ENCODE peak calls at places on chromosome 17, in seven cellular contexts. P is H9, B is IMR-90, F is mesendoderm, J is neuronal stem cell, L is H1, O is trophoblast cell. Y is an unnamed sample.

GRCh38 chr17:17729620-17730249 is 48.5 kb downstream of the RAI1 start:
- DNase-seq in P (peak; percentile 81), B (no peak), F (peak; percentile 72), J (no peak), L (no peak), O (peak; percentile 44), Y (peak; percentile 23)

GRCh38 chr17:42329025-42329976 is 41.0 kb downstream of the STAT5A start:
- DNase-seq in P (peak; percentile 95), B (peak; percentile 83), F (peak; percentile 43), J (peak; percentile 80), L (peak; percentile 89), O (peak; percentile 54), Y (peak; percentile 57)

GRCh38 chr17:33756021-33756420 is 462.9 kb upstream of the ASIC2 start:
- DNase-seq in P (no peak), B (no peak), F (no peak), J (no peak), L (no peak), O (no peak), Y (no peak)

GRCh38 chr17:63150994-63151464 is 185.0 kb downstream of the TANC2 start:
- DNase-seq in P (no peak), B (peak; percentile 80), F (peak; percentile 18), J (peak; percentile 38), L (no peak), O (no peak), Y (peak; percentile 38)

GRCh38 chr17:64975318-64976087 is 56.2 kb upstream of the LRRC37A3 start:
- DNase-seq in P (peak; percentile 95), B (peak; percentile 87), F (peak; percentile 92), J (peak; percentile 87), L (peak; percentile 68), O (peak; percentile 99), Y (peak; percentile 93)

GRCh38 chr17:31444026-31444425 is 52.6 kb downstream of the RAB11FIP4 start:
- DNase-seq in P (no peak), B (peak; percentile 40), F (no peak), J (no peak), L (no peak), O (no peak), Y (no peak)

GRCh38 chr17:70405492-70406220 is 236.3 kb downstream of the KCNJ2 start:
- DNase-seq in P (no peak), B (peak; percentile 97), F (no peak), J (no peak), L (no peak), O (no peak), Y (peak; percentile 97)

GRCh38 chr17:39235555-39236221 is 9.9 kb upstream of the STAC2 start:
- DNase-seq in P (peak; percentile 94), B (peak; percentile 57), F (peak; percentile 95), J (peak; percentile 68), L (peak; percentile 49), O (peak; percentile 11), Y (peak; percentile 62)

GRCh38 chr17:57136355-57136754 is 51.3 kb downstream of the AKAP1 start:
- DNase-seq in P (peak; percentile 43), B (no peak), F (no peak), J (no peak), L (no peak), O (no peak), Y (no peak)

GRCh38 chr17:1776328-1776727 is 14.5 kb downstream of the SERPINF1 start:
- DNase-seq in P (no peak), B (no peak), F (no peak), J (no peak), L (no peak), O (no peak), Y (no peak)

GRCh38 chr17:41796066-41796895 is 9.8 kb upstream of the JUP start:
- DNase-seq in P (no peak), B (no peak), F (no peak), J (no peak), L (no peak), O (peak; percentile 93), Y (no peak)

GRCh38 chr17:79917902-79918484 is 78.8 kb upstream of the CBX4 start:
- DNase-seq in P (no peak), B (no peak), F (no peak), J (no peak), L (no peak), O (no peak), Y (no peak)

GRCh38 chr17:63361182-63361581 is 84.9 kb downstream of the CYB561 start:
- DNase-seq in P (no peak), B (no peak), F (no peak), J (no peak), L (no peak), O (no peak), Y (no peak)

GRCh38 chr17:15981646-15982580 is 17.6 kb downstream of the ZSWIM7 start:
- DNase-seq in P (no peak), B (peak; percentile 84), F (peak; percentile 19), J (no peak), L (no peak), O (peak; percentile 37), Y (peak; percentile 80)

GRCh38 chr17:67128700-67129099 is 84.3 kb downstream of the CACNG1 start:
- DNase-seq in P (no peak), B (peak; percentile 64), F (no peak), J (no peak), L (no peak), O (no peak), Y (no peak)

GRCh38 chr17:60920107-60920506 is 242.5 kb downstream of the BCAS3 start:
- DNase-seq in P (no peak), B (no peak), F (no peak), J (no peak), L (no peak), O (no peak), Y (no peak)

GRCh38 chr17:10050597-10051101 is 145.6 kb upstream of the RCVRN start:
- DNase-seq in P (no peak), B (peak; percentile 88), F (no peak), J (no peak), L (no peak), O (no peak), Y (peak; percentile 84)

GRCh38 chr17:55161935-55162555 is 102.7 kb upstream of the HLF start:
- DNase-seq in P (no peak), B (peak; percentile 95), F (peak; percentile 1), J (no peak), L (no peak), O (peak; percentile 21), Y (peak; percentile 81)

GRCh38 chr17:40458001-40458791 is 14.9 kb downstream of the IGFBP4 start:
- DNase-seq in P (no peak), B (peak; percentile 84), F (no peak), J (no peak), L (no peak), O (no peak), Y (no peak)

GRCh38 chr17:80807882-80808281 is 183.8 kb upstream of the CHMP6 start:
- DNase-seq in P (peak; percentile 5), B (no peak), F (no peak), J (no peak), L (no peak), O (no peak), Y (no peak)

GRCh38 chr17:62704381-62704971 is 77.0 kb downstream of the MRC2 start:
- DNase-seq in P (peak; percentile 79), B (peak; percentile 35), F (peak; percentile 70), J (no peak), L (no peak), O (peak; percentile 27), Y (peak; percentile 34)

GRCh38 chr17:47738178-47738577 is 5.1 kb downstream of the TBX21 start:
- DNase-seq in P (no peak), B (no peak), F (no peak), J (no peak), L (no peak), O (no peak), Y (no peak)

GRCh38 chr17:16428098-16428882 is 12.9 kb downstream of the TRPV2 start:
- DNase-seq in P (peak; percentile 85), B (peak; percentile 59), F (peak; percentile 70), J (no peak), L (no peak), O (peak; percentile 29), Y (peak; percentile 59)

GRCh38 chr17:6510321-6511023 is 45.9 kb downstream of the PITPNM3 start:
- DNase-seq in P (peak; percentile 31), B (peak; percentile 28), F (no peak), J (no peak), L (no peak), O (no peak), Y (peak; percentile 58)

GRCh38 chr17:82016875-82017459 is 5.7 kb downstream of the CENPX start:
- DNase-seq in P (no peak), B (no peak), F (no peak), J (no peak), L (no peak), O (no peak), Y (no peak)

GRCh38 chr17:83178533-83179201 is 99.3 kb downstream of the METRNL start:
- DNase-seq in P (peak; percentile 28), B (no peak), F (no peak), J (no peak), L (no peak), O (no peak), Y (no peak)
- H3K18ac ChIP-seq in P (no peak overlapping the region), B (no peak overlapping the region), F (no peak overlapping the region), J (peak overlapping the region; percentile 28), L (no peak overlapping the region), O (no peak overlapping the region), Y (no peak overlapping the region)

GRCh38 chr17:50570516-50570915 is 10.0 kb downstream of the CACNA1G start:
- DNase-seq in P (no peak), B (no peak), F (no peak), J (no peak), L (no peak), O (no peak), Y (no peak)
- H3K4ac ChIP-seq in P (no peak overlapping the region), B (no peak overlapping the region), F (no peak overlapping the region), J (no peak overlapping the region), L (no peak overlapping the region), O (no peak overlapping the region), Y (no peak overlapping the region)

GRCh38 chr17:51718945-51719344 is 439.6 kb downstream of the CA10 start:
- DNase-seq in P (no peak), B (no peak), F (no peak), J (no peak), L (no peak), O (no peak), Y (no peak)
- H4K8ac ChIP-seq in P (no peak overlapping the region), B (no peak overlapping the region), F (no peak overlapping the region), J (no peak overlapping the region), L (no peak overlapping the region), O (no peak overlapping the region), Y (no peak overlapping the region)

GRCh38 chr17:78458739-78459335 is 80.4 kb downstream of the PGS1 start:
- DNase-seq in P (no peak), B (no peak), F (no peak), J (no peak), L (no peak), O (no peak), Y (no peak)

GRCh38 chr17:78449983-78450382 is 71.5 kb downstream of the PGS1 start:
- DNase-seq in P (no peak), B (no peak), F (no peak), J (no peak), L (no peak), O (no peak), Y (no peak)

GRCh38 chr17:78458091-78458490 is 79.6 kb downstream of the PGS1 start:
- DNase-seq in P (no peak), B (no peak), F (no peak), J (no peak), L (no peak), O (no peak), Y (no peak)

GRCh38 chr17:78450696-78451344 is 72.4 kb downstream of the PGS1 start:
- DNase-seq in P (no peak), B (no peak), F (no peak), J (no peak), L (no peak), O (no peak), Y (no peak)

DNA sequence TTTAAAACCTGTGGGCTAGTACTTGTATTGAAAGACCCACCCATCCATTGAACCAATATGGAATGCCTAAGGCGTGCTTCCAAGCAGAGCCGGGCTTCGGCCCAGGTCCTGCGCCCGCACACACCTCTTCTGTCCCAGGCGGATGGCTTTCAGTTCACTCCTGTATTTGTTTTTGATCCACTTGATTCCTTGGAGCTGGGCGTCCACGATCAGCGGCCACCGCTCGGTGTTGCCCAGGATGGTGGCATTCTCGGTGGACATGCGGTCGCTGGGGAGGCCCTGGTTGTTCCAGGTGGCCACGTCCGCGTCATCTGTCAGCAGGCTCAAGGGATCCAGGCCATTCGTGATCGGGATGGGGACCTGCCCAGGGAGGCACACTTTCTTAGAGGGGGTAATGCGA is 75.9 kb downstream of the PGS1 start:
- DNase-seq in P (no peak), B (no peak), F (no peak), J (no peak), L (no peak), O (no peak), Y (no peak)
- H3K18ac ChIP-seq in P (no peak overlapping the region), B (no peak overlapping the region), F (no peak overlapping the region), J (peak overlapping the region; percentile 19), L (no peak overlapping the region), O (no peak overlapping the region), Y (no peak overlapping the region)

Y was measured in mesenchymal stem cell.